ENCODE peak calls at places on chromosome 3, in five cellular contexts. F is K562, Q is GM12891, A is GM12878, L is HepG2. P is an unnamed sample.

GRCh38 chr3:31226331-31226730 is 306.4 kb upstream of the STT3B start:
- DNase-seq in F (no peak), Q (no peak), A (no peak), L (no peak), P (no peak)

GRCh38 chr3:159322322-159322939 is 520.6 kb downstream of the MFSD1 start:
- DNase-seq in F (peak), Q (peak), A (no peak), L (peak), P (peak)

GRCh38 chr3:149400645-149401044 is 23.2 kb upstream of the TM4SF1 start:
- DNase-seq in F (no peak), Q (no peak), A (no peak), L (no peak), P (no peak)

GRCh38 chr3:53498993-53499641 is 4.7 kb downstream of the CACNA1D start:
- DNase-seq in F (peak), Q (no peak), A (no peak), L (peak), P (no peak)

GRCh38 chr3:100073555-100074307 is 40.6 kb downstream of the FILIP1L start:
- DNase-seq in F (no peak), Q (no peak), A (no peak), L (no peak), P (no peak)

GRCh38 chr3:43690400-43691119 is at the start of gene ABHD5:
- DNase-seq in F (peak), Q (peak), A (peak), L (peak), P (peak)

GRCh38 chr3:133836497-133837158 is 31.0 kb downstream of the SRPRB start:
- DNase-seq in F (no peak), Q (no peak), A (no peak), L (no peak), P (no peak)

GRCh38 chr3:60708191-60708975 is 542.9 kb downstream of the FHIT start:
- DNase-seq in F (no peak), Q (no peak), A (no peak), L (no peak), P (no peak)

GRCh38 chr3:11250902-11251806 is 21.0 kb upstream of the ATG7 start:
- DNase-seq in F (no peak), Q (no peak), A (no peak), L (no peak), P (no peak)

GRCh38 chr3:184031187-184031792 is at the start of gene HTR3D:
- DNase-seq in F (no peak), Q (no peak), A (no peak), L (no peak), P (no peak)

GRCh38 chr3:38345879-38346583 is 554 bp upstream of the XYLB start:
- DNase-seq in F (no peak), Q (no peak), A (no peak), L (no peak), P (no peak)

GRCh38 chr3:129230311-129231019 is 18.9 kb upstream of the COPG1 start:
- DNase-seq in F (peak), Q (no peak), A (no peak), L (peak), P (no peak)

GRCh38 chr3:36700537-36701248 is 63.7 kb downstream of the DCLK3 start:
- DNase-seq in F (peak), Q (peak), A (no peak), L (peak), P (peak)

GRCh38 chr3:176988795-176989194 is 208.5 kb downstream of the TBL1XR1 start:
- DNase-seq in F (no peak), Q (no peak), A (no peak), L (no peak), P (no peak)

GRCh38 chr3:143578810-143579425 is 269.4 kb downstream of the SLC9A9 start:
- DNase-seq in F (no peak), Q (no peak), A (no peak), L (no peak), P (no peak)

GRCh38 chr3:53815067-53815466 is 31.2 kb downstream of the CHDH start:
- DNase-seq in F (no peak), Q (no peak), A (no peak), L (no peak), P (no peak)

GRCh38 chr3:121834079-121834730 is 655 bp downstream of the IQCB1 start:
- DNase-seq in F (peak), Q (no peak), A (no peak), L (peak), P (peak)

GRCh38 chr3:134149286-134149685 is 101.4 kb downstream of the RYK start:
- DNase-seq in F (no peak), Q (no peak), A (no peak), L (no peak), P (no peak)

GRCh38 chr3:195807681-195808121 is 4.0 kb downstream of the MUC4 start:
- DNase-seq in F (no peak), Q (no peak), A (no peak), L (no peak), P (no peak)

GRCh38 chr3:78887029-78887428 is 880.8 kb downstream of the ROBO1 start:
- DNase-seq in F (no peak), Q (no peak), A (no peak), L (no peak), P (no peak)

GRCh38 chr3:128480278-128480677 is 12.7 kb downstream of the GATA2 start:
- DNase-seq in F (no peak), Q (no peak), A (no peak), L (no peak), P (no peak)

GRCh38 chr3:160098946-160099626 is 110.5 kb downstream of the IL12A start:
- DNase-seq in F (no peak), Q (no peak), A (no peak), L (no peak), P (no peak)

GRCh38 chr3:69665026-69665739 is 74.1 kb upstream of the MITF start:
- DNase-seq in F (peak), Q (no peak), A (no peak), L (no peak), P (no peak)

GRCh38 chr3:183764854-183765731 is 60.3 kb downstream of the MAP6D1 start:
- DNase-seq in F (no peak), Q (no peak), A (no peak), L (no peak), P (no peak)

GRCh38 chr3:147215660-147216059 is 190.7 kb downstream of the ZIC4 start:
- DNase-seq in F (no peak), Q (no peak), A (no peak), L (no peak), P (no peak)

GRCh38 chr3:194277547-194278091 is 73.5 kb downstream of the CPN2 start:
- DNase-seq in F (no peak), Q (no peak), A (no peak), L (no peak), P (no peak)

GRCh38 chr3:17115186-17115585 is 230.4 kb downstream of the PLCL2 start:
- DNase-seq in F (no peak), Q (no peak), A (no peak), L (no peak), P (no peak)

GRCh38 chr3:66336358-66336766 is 115.6 kb downstream of the SLC25A26 start:
- DNase-seq in F (no peak), Q (no peak), A (no peak), L (no peak), P (no peak)

GRCh38 chr3:24196526-24196925 is 251.4 kb downstream of the NR1D2 start:
- DNase-seq in F (no peak), Q (no peak), A (no peak), L (no peak), P (no peak)

GRCh38 chr3:84836961-84837360 is 121.8 kb upstream of the CADM2 start:
- DNase-seq in F (no peak), Q (no peak), A (no peak), L (no peak), P (no peak)

GRCh38 chr3:180776433-180776832 is 97.1 kb upstream of the CCDC39 start:
- DNase-seq in F (no peak), Q (no peak), A (no peak), L (no peak), P (no peak)

GRCh38 chr3:183815565-183815943 is 9.8 kb downstream of the MAP6D1 start:
- DNase-seq in F (no peak), Q (peak), A (no peak), L (no peak), P (no peak)

GRCh38 chr3:61594144-61594977 is 33.0 kb downstream of the PTPRG start:
- DNase-seq in F (no peak), Q (no peak), A (no peak), L (no peak), P (no peak)

DNA sequence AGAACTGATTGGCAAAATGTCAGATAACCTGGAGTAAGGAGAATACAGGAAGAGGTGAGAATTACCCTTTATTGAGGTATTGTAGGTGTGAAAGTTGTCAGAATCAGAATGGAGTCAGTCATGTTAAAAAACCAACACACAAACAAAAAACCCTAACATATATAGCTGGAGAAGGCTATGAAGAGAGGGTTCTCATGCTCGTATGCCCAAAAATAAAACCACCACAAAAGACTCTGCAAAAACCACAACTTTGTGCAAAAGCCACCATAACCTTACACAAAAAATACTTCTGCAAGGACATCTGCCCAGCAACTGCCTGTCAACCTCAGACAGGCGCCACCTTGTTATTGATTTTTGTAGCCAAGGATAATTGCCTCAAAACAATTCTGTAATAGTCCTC is 136.0 kb downstream of the CD47 start:
- DNase-seq in F (no peak), Q (no peak), A (no peak), L (no peak), P (no peak)
- TF ChIP-seq POLR2A in F (no peak), Q (no peak), A (no peak), L (no peak), P (no peak)

GRCh38 chr3:46381662-46382061 is 10.9 kb downstream of the CCR5 start:
- DNase-seq in F (no peak), Q (no peak), A (no peak), L (no peak), P (no peak)

GRCh38 chr3:46383946-46384330 is 13.2 kb downstream of the CCR5 start:
- DNase-seq in F (no peak), Q (no peak), A (no peak), L (no peak), P (no peak)

GRCh38 chr3:46378426-46378942 is 7.7 kb downstream of the CCR5 start:
- DNase-seq in F (peak), Q (no peak), A (no peak), L (peak), P (no peak)

GRCh38 chr3:46383211-46383945 is 12.6 kb downstream of the CCR5 start:
- DNase-seq in F (no peak), Q (no peak), A (no peak), L (no peak), P (no peak)

GRCh38 chr3:46380471-46381215 is 9.9 kb downstream of the CCR5 start:
- DNase-seq in F (no peak), Q (no peak), A (no peak), L (no peak), P (no peak)
- TF ChIP-seq TAF1 in F (no peak), Q (no peak), A (no peak), L (no peak), P (no peak)

DNA sequence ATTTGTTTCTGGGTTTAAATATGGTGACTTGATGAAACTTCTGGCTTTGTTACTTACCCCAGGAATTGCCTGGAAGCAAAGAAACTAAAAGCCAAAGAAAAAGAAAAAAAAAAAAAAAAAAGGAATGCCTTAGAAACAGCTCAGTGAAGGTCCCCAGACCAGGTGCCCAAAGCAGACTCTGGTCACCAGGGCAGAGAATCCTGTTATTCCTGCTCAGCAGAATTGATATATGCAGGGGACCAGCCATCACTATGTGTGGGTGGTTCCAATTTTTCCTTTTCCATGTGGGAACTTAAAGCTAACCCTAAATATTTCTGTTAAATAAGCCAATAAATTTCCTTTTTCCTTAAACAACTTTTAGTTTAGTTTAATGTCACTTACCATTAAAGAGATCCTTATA is 100.8 kb upstream of the TPRG1 start:
- DNase-seq in F (no peak), Q (no peak), A (no peak), L (no peak), P (no peak)
- TF ChIP-seq POLR2A in F (no peak), Q (no peak), A (no peak), L (no peak), P (no peak)

GRCh38 chr3:153210660-153211059 is 48.6 kb downstream of the RAP2B start:
- DNase-seq in F (no peak), Q (no peak), A (no peak), L (no peak), P (no peak)

GRCh38 chr3:153215497-153215896 is 53.5 kb downstream of the RAP2B start:
- DNase-seq in F (no peak), Q (no peak), A (no peak), L (no peak), P (no peak)

GRCh38 chr3:153210116-153210515 is 48.1 kb downstream of the RAP2B start:
- DNase-seq in F (no peak), Q (no peak), A (no peak), L (no peak), P (no peak)

GRCh38 chr3:153209596-153209995 is 47.6 kb downstream of the RAP2B start:
- DNase-seq in F (peak), Q (no peak), A (no peak), L (no peak), P (no peak)
- TF ChIP-seq TAF1 in F (no peak), Q (no peak), A (no peak), L (no peak), P (no peak)

DNA sequence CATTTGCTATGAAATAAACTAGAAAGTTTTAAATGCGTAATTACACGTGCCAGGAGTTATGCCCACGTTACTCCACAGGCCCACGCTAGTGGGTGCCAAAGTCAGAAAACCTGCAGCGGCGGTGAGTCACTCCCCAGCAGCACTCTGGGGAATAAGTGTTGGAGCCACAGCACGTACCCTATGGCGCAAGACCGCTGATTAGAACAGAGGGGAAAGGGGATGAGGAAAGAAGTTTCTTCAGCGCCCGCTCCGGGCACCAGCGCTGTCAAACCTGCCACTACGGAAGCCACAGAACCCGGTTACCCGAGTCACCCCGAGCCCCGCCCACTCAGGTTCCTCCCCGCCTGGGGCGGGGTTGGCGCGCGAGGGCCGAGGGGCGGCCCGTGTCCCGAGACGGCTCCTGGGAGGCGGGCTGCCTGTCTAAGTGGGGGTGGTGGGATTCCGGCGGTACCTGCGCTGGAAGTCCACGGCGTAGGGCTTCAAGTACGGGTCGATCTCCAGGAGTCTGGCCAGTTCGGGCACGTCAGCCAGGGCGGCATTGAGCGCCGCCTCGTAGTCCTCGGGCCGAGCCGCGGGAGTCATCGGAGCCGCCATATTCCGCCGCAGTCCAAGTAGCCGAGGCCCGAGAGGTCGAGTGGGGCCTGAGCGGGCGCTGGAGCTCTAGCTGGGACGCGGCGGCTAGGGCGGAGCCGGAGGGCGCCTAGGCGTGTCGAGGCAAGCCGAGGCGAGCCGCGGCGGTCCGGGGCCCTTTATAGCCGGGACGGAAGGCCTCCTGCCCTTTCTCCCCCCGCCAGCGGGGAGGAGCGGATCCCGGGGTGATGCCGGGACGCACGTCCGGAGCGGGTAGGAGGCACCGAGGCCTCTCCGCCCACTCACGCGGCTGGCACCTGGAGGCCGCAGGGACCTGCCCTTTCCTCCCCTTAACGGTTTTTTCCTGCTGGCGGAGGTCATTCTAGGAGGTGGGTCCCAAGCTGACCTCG is at the start of gene GBE1:
- DNase-seq in F (peak), Q (peak), A (peak), L (peak), P (peak)
- TF ChIP-seq POLR2A in F (peak), Q (peak), A (peak), L (peak), P (peak)

GRCh38 chr3:72154391-72155300 is 369.7 kb upstream of the PROK2 start:
- DNase-seq in F (no peak), Q (no peak), A (no peak), L (no peak), P (no peak)

GRCh38 chr3:72155391-72156064 is 370.6 kb upstream of the PROK2 start:
- DNase-seq in F (peak), Q (no peak), A (no peak), L (peak), P (no peak)

GRCh38 chr3:72152551-72153476 is 367.9 kb upstream of the PROK2 start:
- DNase-seq in F (peak), Q (no peak), A (no peak), L (peak), P (no peak)

GRCh38 chr3:72151465-72152238 is 366.7 kb upstream of the PROK2 start:
- DNase-seq in F (no peak), Q (no peak), A (no peak), L (peak), P (no peak)

GRCh38 chr3:72153477-72154314 is 368.7 kb upstream of the PROK2 start:
- DNase-seq in F (no peak), Q (no peak), A (no peak), L (no peak), P (no peak)
- TF ChIP-seq TAF1 in F (no peak), Q (no peak), A (no peak), L (no peak), P (no peak)

GRCh38 chr3:101676219-101676764 is 640 bp downstream of the ZBTB11 start:
- DNase-seq in F (peak), Q (peak), A (peak), L (peak), P (peak)
- TF ChIP-seq POLR2A in F (no peak), Q (peak), A (peak), L (peak), P (peak)

DNA sequence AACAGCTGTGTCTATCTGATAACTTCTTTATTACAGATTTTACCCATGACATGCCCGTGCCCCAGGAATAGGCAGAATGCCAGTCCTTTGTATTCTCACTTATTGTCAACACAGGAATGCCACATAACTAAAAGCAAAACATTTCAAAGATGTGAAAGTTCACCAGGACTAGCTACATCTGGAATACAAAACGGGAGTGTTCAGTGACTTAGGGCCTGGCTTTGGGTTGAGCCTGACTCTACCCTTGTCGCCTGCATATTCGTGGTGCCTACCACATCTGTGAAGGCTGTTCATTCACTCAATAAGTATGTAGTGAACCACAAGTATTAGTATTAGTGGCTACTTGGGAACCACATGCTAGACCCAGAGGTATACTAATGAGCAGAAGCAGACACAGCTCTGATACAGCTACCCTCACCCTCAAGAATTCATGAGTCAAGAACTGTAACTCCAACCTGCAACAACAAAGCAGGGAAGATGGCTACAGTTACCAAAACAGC is 2.8 kb downstream of the TNFSF10 start:
- DNase-seq in F (no peak), Q (no peak), A (peak), L (no peak), P (no peak)
- TF ChIP-seq TAF1 in F (no peak), Q (no peak), A (no peak), L (no peak), P (no peak)

GRCh38 chr3:188950832-188951489 is 220.8 kb upstream of the TPRG1 start:
- DNase-seq in F (no peak), Q (no peak), A (no peak), L (peak), P (no peak)
- TF ChIP-seq POLR2A in F (no peak), Q (no peak), A (no peak), L (no peak), P (no peak)

DNA sequence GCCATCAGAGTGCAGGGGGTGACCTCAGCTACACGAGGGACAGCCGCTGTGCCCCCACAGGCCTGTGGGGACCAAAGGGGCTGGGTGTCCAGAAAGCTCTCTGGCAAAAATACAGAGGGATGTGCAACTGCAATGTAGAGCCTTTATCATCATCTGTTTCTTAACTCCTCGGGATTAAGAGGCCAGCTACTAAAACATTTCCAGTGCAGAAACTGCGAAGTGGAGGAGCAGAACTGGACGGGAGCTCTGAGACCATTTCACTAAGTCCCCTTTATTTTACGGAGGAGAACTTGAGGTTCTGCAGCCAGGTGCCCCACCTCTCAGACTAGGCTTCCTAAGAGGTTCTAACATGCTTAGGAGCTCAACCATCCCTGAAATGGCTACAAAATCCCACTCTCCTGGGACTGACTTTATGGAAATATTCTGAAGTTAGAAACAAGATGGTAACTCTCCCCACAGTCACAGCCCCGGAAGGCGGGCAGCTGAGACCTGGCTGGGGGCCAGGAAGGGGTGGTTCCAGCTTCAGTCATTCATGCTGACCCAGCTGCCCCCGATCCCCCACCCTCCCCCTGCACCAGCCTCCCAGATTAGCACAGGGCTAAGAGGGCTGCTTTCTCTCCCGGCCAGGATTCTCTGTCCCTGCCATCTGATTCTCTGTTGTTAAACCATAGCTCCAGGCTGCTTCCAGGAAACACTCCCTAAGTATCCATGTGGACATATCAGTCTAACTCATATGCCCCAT is 40.3 kb downstream of the UMPS start:
- DNase-seq in F (no peak), Q (no peak), A (no peak), L (no peak), P (no peak)
- TF ChIP-seq TAF1 in F (no peak), Q (no peak), A (no peak), L (no peak), P (no peak)